ENCODE peak calls at places on chromosomes 12 and 14, in six cellular contexts. Y is germinal center, E is lung, B is fibroblast of lung, O is substantia nigra, M is fibroblast of pulmonary artery. P is an unnamed sample.

GRCh38 chr12:81257952-81258551 is 180.2 kb downstream of the ACSS3 start:
- DNase-seq in O (no peak), M (peak; percentile 71), E (no peak), Y (no peak), B (peak; percentile 72), P (peak; percentile 54)

GRCh38 chr12:97323154-97323553 is 139.4 kb upstream of the RMST start:
- DNase-seq in E (no peak), M (no peak), O (no peak), Y (no peak), B (no peak), P (no peak)

GRCh38 chr12:93387780-93388179 is 10.1 kb downstream of the NUDT4 start:
- DNase-seq in M (peak; percentile 35), E (no peak), B (peak; percentile 49), O (no peak), Y (no peak), P (no peak)

GRCh38 chr12:76020281-76020680 is 11.3 kb downstream of the PHLDA1 start:
- DNase-seq in E (no peak), Y (no peak), M (peak; percentile 72), B (peak; percentile 73), O (no peak), P (peak; percentile 86)

GRCh38 chr12:123948401-123949117 is 24.1 kb downstream of the CCDC92 start:
- DNase-seq in M (no peak), O (no peak), B (no peak), E (no peak), Y (no peak), P (no peak)

GRCh38 chr12:109418848-109419474 is 58.1 kb downstream of the KCTD10 start:
- DNase-seq in M (no peak), B (no peak), E (no peak), O (no peak), Y (no peak), P (no peak)

GRCh38 chr14:22561661-22562579 is 27.1 kb downstream of the DAD1 start:
- DNase-seq in E (peak; percentile 70), B (no peak), M (no peak), Y (no peak), O (no peak), P (no peak)

GRCh38 chr12:54016478-54016964 is 7.7 kb downstream of the HOXC8 start:
- DNase-seq in O (no peak), Y (no peak), E (no peak), M (peak; percentile 20), B (peak; percentile 23), P (peak; percentile 96)

GRCh38 chr14:50786821-50787464 is 44.0 kb downstream of the NIN start:
- DNase-seq in Y (no peak), M (no peak), O (no peak), B (no peak), E (no peak), P (no peak)

GRCh38 chr12:131390408-131391100 is 320.3 kb upstream of the SFSWAP start:
- DNase-seq in Y (no peak), E (no peak), B (no peak), M (no peak), O (peak; percentile 38), P (no peak)

GRCh38 chr12:52181757-52182156 is 10.1 kb downstream of the KRT80 start:
- DNase-seq in B (peak; percentile 84), Y (no peak), O (no peak), E (no peak), M (peak; percentile 57), P (peak; percentile 65)

GRCh38 chr14:105861985-105862465 is 335.6 kb downstream of the TMEM121 start:
- DNase-seq in M (no peak), B (no peak), E (no peak), Y (peak; percentile 84), O (no peak), P (no peak)

GRCh38 chr14:22848391-22849164 is 12.2 kb downstream of the MMP14 start:
- DNase-seq in B (peak; percentile 99), O (peak; percentile 14), E (peak; percentile 64), M (peak; percentile 96), Y (no peak), P (peak; percentile 98)

GRCh38 chr12:132327351-132328171 is 1.8 kb downstream of the GALNT9 start:
- DNase-seq in B (peak; percentile 74), E (peak; percentile 46), Y (no peak), M (peak; percentile 96), O (peak; percentile 45), P (peak; percentile 70)

GRCh38 chr12:47950856-47951468 is 12.4 kb upstream of the TMEM106C start:
- DNase-seq in Y (no peak), O (no peak), E (no peak), B (no peak), M (no peak), P (no peak)

GRCh38 chr12:68227356-68227755 is 1.7 kb upstream of the IL26 start:
- DNase-seq in O (no peak), Y (no peak), E (no peak), B (no peak), M (no peak), P (peak; percentile 46)

GRCh38 chr12:28190321-28191017 is at the start of gene CCDC91:
- DNase-seq in O (peak; percentile 76), M (peak; percentile 90), Y (peak; percentile 84), E (peak; percentile 90), B (peak; percentile 87), P (peak; percentile 80)

GRCh38 chr12:112303004-112303403 is 79.2 kb downstream of the HECTD4 start:
- DNase-seq in M (peak; percentile 88), E (no peak), Y (peak; percentile 8), O (no peak), B (peak; percentile 58), P (peak; percentile 68)

GRCh38 chr12:51077930-51078329 is 5.5 kb downstream of the CSRNP2 start:
- DNase-seq in O (peak; percentile 11), M (no peak), Y (no peak), E (no peak), B (peak; percentile 27), P (peak; percentile 42)

GRCh38 chr14:39217214-39217879 is 16.4 kb upstream of the MIA2 start:
- DNase-seq in B (no peak), Y (no peak), O (no peak), M (no peak), E (no peak), P (no peak)

GRCh38 chr12:116804051-116804450 is 65.9 kb downstream of the RNFT2 start:
- DNase-seq in M (no peak), B (no peak), Y (peak; percentile 24), O (no peak), E (no peak), P (no peak)

GRCh38 chr12:68792952-68793351 is 15.0 kb upstream of the MDM2 start:
- DNase-seq in Y (peak; percentile 94), B (peak; percentile 48), E (no peak), M (peak; percentile 44), O (no peak), P (peak; percentile 51)

GRCh38 chr14:30974628-30975027 is 50.8 kb upstream of the AP4S1 start:
- DNase-seq in Y (no peak), B (peak; percentile 39), E (no peak), M (peak; percentile 55), O (no peak), P (peak; percentile 76)

GRCh38 chr14:105257464-105257863 is 9.1 kb downstream of the BTBD6 start:
- DNase-seq in M (no peak), O (no peak), B (no peak), Y (no peak), E (no peak), P (no peak)

GRCh38 chr12:6471992-6472366 is 1.5 kb upstream of the VAMP1 start:
- DNase-seq in M (no peak), E (no peak), Y (no peak), B (no peak), O (no peak), P (no peak)

GRCh38 chr14:30015471-30015870 is 87.8 kb upstream of the PRKD1 start:
- DNase-seq in O (no peak), B (no peak), E (no peak), Y (no peak), M (peak; percentile 10), P (no peak)

GRCh38 chr14:67718265-67718664 is 16.6 kb downstream of the RDH12 start:
- DNase-seq in Y (no peak), M (no peak), E (no peak), B (no peak), O (no peak), P (peak; percentile 29)

P was measured in fibroblast of villous mesenchyme.